ENCODE peak calls at places on chromosomes 13 and 19, in six cellular contexts. X, U, O, T, C and W are unnamed samples.

GRCh38 chr19:9881720-9882119 is 46.6 kb downstream of the PIN1 start:
- DNase-seq in T (no peak), X (no peak), U (no peak), C (no peak), O (no peak), W (no peak)

GRCh38 chr19:22622901-22623840 is 11.0 kb upstream of the ZNF492 start:
- DNase-seq in C (no peak), U (no peak), O (no peak), T (no peak), X (no peak), W (no peak)

GRCh38 chr13:44305845-44306244 is 67.8 kb upstream of the SERP2 start:
- DNase-seq in X (no peak), T (no peak), C (no peak), U (no peak), O (no peak), W (no peak)

GRCh38 chr13:105969761-105970160 is 565.7 kb downstream of the EFNB2 start:
- DNase-seq in T (no peak), C (no peak), U (no peak), O (no peak), X (no peak), W (no peak)

GRCh38 chr19:38293281-38293680 is 10.8 kb upstream of the C19orf33 start:
- DNase-seq in C (no peak), X (no peak), O (no peak), T (no peak), U (no peak), W (no peak)

GRCh38 chr13:46355088-46355468 is 32.0 kb downstream of the RUBCNL start:
- DNase-seq in X (no peak), U (no peak), C (no peak), O (no peak), T (no peak), W (no peak)

GRCh38 chr19:49564616-49565045 is 15.7 kb downstream of the NOSIP start:
- DNase-seq in C (no peak), T (no peak), U (no peak), X (no peak), O (no peak), W (no peak)

GRCh38 chr13:35964764-35965163 is 166.4 kb downstream of the DCLK1 start:
- DNase-seq in X (peak; percentile 22), O (no peak), U (no peak), T (no peak), C (no peak), W (no peak)

GRCh38 chr13:49220035-49220855 is at the start of gene MLNR:
- DNase-seq in O (peak; percentile 49), T (peak; percentile 42), U (peak; percentile 81), X (peak; percentile 39), C (no peak), W (peak; percentile 55)

GRCh38 chr13:67275351-67275989 is 45.3 kb upstream of the PCDH9 start:
- DNase-seq in U (no peak), T (no peak), X (no peak), O (no peak), C (no peak), W (no peak)

GRCh38 chr19:45640849-45641273 is 1.7 kb upstream of the EML2 start:
- DNase-seq in O (no peak), X (peak; percentile 13), T (peak; percentile 43), C (no peak), U (peak; percentile 97), W (no peak)

GRCh38 chr13:57813641-57814040 is 182.1 kb downstream of the PCDH17 start:
- DNase-seq in T (no peak), O (no peak), U (no peak), C (no peak), X (no peak), W (no peak)

GRCh38 chr13:49046002-49046401 is 70.3 kb downstream of the FNDC3A start:
- DNase-seq in O (no peak), U (no peak), X (no peak), C (no peak), T (no peak), W (no peak)

GRCh38 chr19:8017808-8018207 is 12.4 kb upstream of the ELAVL1 start:
- DNase-seq in T (peak; percentile 57), U (no peak), O (peak; percentile 60), C (no peak), X (peak; percentile 45), W (peak; percentile 72)

GRCh38 chr19:30897034-30897433 is 452.2 kb downstream of the TSHZ3 start:
- DNase-seq in X (no peak), C (no peak), U (no peak), T (no peak), O (no peak), W (no peak)

GRCh38 chr19:38726284-38726673 is 18.0 kb downstream of the CAPN12 start:
- DNase-seq in X (no peak), C (no peak), O (no peak), U (no peak), T (no peak), W (no peak)

GRCh38 chr13:32587774-32588165 is 1.5 kb downstream of the PDS5B start:
- DNase-seq in X (peak; percentile 9), O (no peak), T (no peak), U (no peak), C (no peak), W (no peak)

GRCh38 chr19:28497137-28497536 is 715.8 kb downstream of the UQCRFS1 start:
- DNase-seq in O (no peak), U (no peak), C (no peak), X (no peak), T (no peak), W (no peak)

GRCh38 chr13:25920277-25920676 is 131.5 kb downstream of the SHISA2 start:
- DNase-seq in C (no peak), O (no peak), X (no peak), T (no peak), U (no peak), W (no peak)

GRCh38 chr13:76331948-76332712 is 554.1 kb downstream of the KCTD12 start:
- DNase-seq in X (no peak), C (no peak), O (no peak), T (no peak), U (no peak), W (no peak)
- TF ChIP-seq POLR2A in X (no peak), C (no peak), O (no peak), T (no peak), U (no peak), W (no peak)

GRCh38 chr13:31038834-31039552 is 106.5 kb downstream of the TEX26 start:
- DNase-seq in X (no peak), C (peak; percentile 84), U (no peak), O (peak; percentile 38), T (no peak), W (peak; percentile 37)
- TF ChIP-seq TAF1 in X (no peak), C (no peak), U (no peak), O (no peak), T (no peak), W (no peak)

GRCh38 chr13:110218601-110219201 is 88.3 kb downstream of the COL4A1 start:
- DNase-seq in U (no peak), X (no peak), C (no peak), O (no peak), T (no peak), W (no peak)
- TF ChIP-seq POLR2AphosphoS5 in U (no peak), X (no peak), C (no peak), O (no peak), T (no peak), W (no peak)

DNA sequence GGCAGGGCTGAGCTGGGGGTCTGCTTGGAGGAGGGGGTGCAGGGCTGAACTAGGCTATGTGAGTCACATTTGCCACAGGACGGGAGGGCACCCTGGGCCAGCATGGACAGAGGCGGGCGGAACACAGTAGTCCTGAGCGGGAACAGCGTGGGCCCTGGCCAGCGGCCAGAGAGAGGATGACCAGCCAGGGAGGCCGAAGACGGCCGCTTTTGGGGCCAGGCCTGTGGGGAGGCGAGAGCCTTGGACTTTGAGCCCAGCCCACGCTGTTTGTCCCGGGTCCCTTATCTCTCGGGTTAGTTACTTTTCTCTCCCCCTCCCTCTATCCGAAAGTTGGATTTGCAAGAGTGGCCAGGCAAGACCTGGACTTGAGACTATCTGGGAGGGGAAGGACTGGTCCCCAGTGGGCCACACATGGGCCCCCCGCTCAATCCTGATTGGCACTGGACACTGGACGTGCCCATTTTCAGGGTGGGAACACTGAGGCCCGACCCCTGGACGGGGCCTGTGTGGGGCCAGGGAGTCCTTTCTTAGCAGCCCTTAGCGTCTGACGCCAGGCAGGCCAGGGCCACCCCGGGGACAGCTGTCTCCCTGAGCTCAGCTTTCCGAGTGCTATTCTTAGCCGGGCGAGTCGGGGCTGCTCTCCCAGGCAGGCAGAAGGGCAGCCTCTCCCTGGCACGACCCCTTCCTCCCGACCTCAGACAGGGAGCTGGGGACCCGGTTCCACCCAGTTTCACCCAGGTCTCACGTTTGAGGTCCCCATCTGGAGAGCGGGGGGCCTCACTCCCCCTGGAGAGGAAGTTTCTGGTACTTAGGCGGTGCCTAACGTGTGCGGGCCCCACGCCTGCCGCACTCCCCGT is 833 bp downstream of the GAMT start:
- DNase-seq in X (peak; percentile 96), O (peak; percentile 56), T (peak; percentile 46), U (no peak), C (no peak), W (no peak)
- TF ChIP-seq POLR2A in X (peak; percentile 58), O (no peak), T (no peak), U (no peak), C (no peak), W (no peak)

DNA sequence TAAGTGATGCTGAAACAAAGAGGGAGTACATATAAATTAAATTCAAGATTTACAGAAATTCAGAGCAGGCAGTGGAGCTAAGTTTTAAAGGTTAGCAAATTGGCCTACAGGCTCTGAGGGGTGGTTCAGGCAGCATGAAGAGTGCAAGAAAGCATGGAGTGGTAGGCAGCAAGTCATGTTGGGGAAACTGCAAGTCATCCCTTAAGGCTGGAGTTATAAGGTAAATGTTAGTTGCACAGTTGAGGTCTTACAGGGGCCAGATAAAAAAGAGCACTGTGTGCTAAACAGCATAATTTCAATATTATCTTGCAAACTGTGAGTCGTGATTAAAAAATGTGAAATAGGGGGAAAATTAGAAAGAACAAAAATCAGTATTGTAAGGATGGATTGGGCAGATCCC is 106.2 kb downstream of the VWA8 start:
- DNase-seq in O (no peak), T (no peak), U (no peak), C (no peak), X (no peak), W (no peak)
- TF ChIP-seq TAF1 in O (no peak), T (no peak), U (no peak), C (no peak), X (no peak), W (no peak)

GRCh38 chr19:1584500-1585242 is 8.0 kb downstream of the MBD3 start:
- DNase-seq in U (peak; percentile 90), O (no peak), X (no peak), C (no peak), T (no peak), W (no peak)

GRCh38 chr19:1591421-1592022 is 1.1 kb downstream of the MBD3 start:
- DNase-seq in O (no peak), X (no peak), T (peak; percentile 44), C (no peak), U (no peak), W (no peak)

GRCh38 chr19:1590641-1591397 is 1.8 kb downstream of the MBD3 start:
- DNase-seq in X (peak; percentile 49), U (no peak), C (no peak), T (no peak), O (no peak), W (no peak)

GRCh38 chr19:1585243-1585580 is 7.5 kb downstream of the MBD3 start:
- DNase-seq in T (no peak), X (no peak), U (no peak), C (no peak), O (no peak), W (no peak)

DNA sequence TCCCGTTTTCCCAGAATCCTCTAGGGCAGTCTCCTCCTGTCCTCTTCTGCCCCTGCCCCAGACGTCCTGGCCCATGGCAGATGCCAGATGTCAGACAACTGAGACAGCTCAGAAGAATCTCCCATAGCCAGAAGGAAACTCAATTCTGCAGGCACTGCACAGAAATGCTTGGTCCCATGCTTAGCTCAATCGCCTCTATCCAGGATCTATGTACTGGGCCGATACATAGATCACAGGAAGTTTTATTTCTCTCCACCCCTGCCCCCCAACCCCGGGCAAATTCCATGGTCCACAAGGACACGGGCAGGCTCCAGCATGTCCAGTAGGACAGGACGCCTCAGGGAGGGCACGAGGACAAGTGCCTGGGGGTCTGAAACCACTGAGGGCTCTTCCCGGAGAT is 4.8 kb downstream of the MBD3 start:
- DNase-seq in U (no peak), X (peak; percentile 44), C (no peak), O (no peak), T (no peak), W (no peak)
- TF ChIP-seq POLR2AphosphoS5 in U (no peak), X (peak; percentile 42), C (no peak), O (no peak), T (no peak), W (no peak)